ENCODE peak calls at places on chromosomes 12 and 14, in five cellular contexts. One of them, this sample, is unnamed. For H3K4me1, the result is how much of the 10 kb centered on the place peaks cover.

GRCh38 chr12:51329742-51330141 is 5.8 kb upstream of the BIN2 start:
- DNase-seq in tibial artery: no peak
- DNase-seq in PC-3: no peak
- DNase-seq in tibial nerve: no peak
- DNase-seq in HepG2: no peak
- DNase-seq in this sample: no peak

GRCh38 chr14:41899416-41899815 is 292.7 kb downstream of the LRFN5 start:
- DNase-seq in tibial artery: no peak
- DNase-seq in PC-3: peak
- DNase-seq in tibial nerve: no peak
- DNase-seq in HepG2: no peak
- DNase-seq in this sample: no peak

GRCh38 chr12:43029971-43030370 is 440.4 kb upstream of the PRICKLE1 start:
- DNase-seq in tibial artery: no peak
- DNase-seq in PC-3: peak
- DNase-seq in tibial nerve: no peak
- DNase-seq in HepG2: no peak
- DNase-seq in this sample: no peak

GRCh38 chr12:21773263-21773741 is 1.2 kb downstream of the KCNJ8 start:
- DNase-seq in tibial artery: peak
- DNase-seq in PC-3: peak
- DNase-seq in tibial nerve: peak
- DNase-seq in HepG2: no peak
- DNase-seq in this sample: peak

GRCh38 chr12:53518381-53518780 is 11.1 kb upstream of the NPFF start:
- DNase-seq in tibial artery: no peak
- DNase-seq in PC-3: peak
- DNase-seq in tibial nerve: no peak
- DNase-seq in HepG2: no peak
- DNase-seq in this sample: no peak

GRCh38 chr12:109232731-109233130 is 76.4 kb downstream of the FOXN4 start:
- DNase-seq in tibial artery: no peak
- DNase-seq in PC-3: no peak
- DNase-seq in tibial nerve: no peak
- DNase-seq in HepG2: no peak
- DNase-seq in this sample: no peak

GRCh38 chr12:77228376-77228775 is 163.0 kb upstream of the E2F7 start:
- DNase-seq in tibial artery: no peak
- DNase-seq in PC-3: no peak
- DNase-seq in tibial nerve: no peak
- DNase-seq in HepG2: no peak
- DNase-seq in this sample: no peak

GRCh38 chr12:124720687-124721500 is 142.8 kb downstream of the SCARB1 start:
- DNase-seq in tibial artery: no peak
- DNase-seq in PC-3: peak
- DNase-seq in tibial nerve: no peak
- DNase-seq in HepG2: no peak
- DNase-seq in this sample: peak

GRCh38 chr14:100663528-100664052 is 63.1 kb upstream of the DLK1 start:
- DNase-seq in tibial artery: no peak
- DNase-seq in PC-3: no peak
- DNase-seq in tibial nerve: no peak
- DNase-seq in HepG2: no peak
- DNase-seq in this sample: no peak

GRCh38 chr14:32400480-32400879 is 71.4 kb downstream of the AKAP6 start:
- DNase-seq in tibial artery: no peak
- DNase-seq in PC-3: peak
- DNase-seq in tibial nerve: no peak
- DNase-seq in HepG2: no peak
- DNase-seq in this sample: no peak

GRCh38 chr12:27277846-27278260 is 33.8 kb downstream of the STK38L start:
- DNase-seq in tibial artery: peak
- DNase-seq in PC-3: peak
- DNase-seq in tibial nerve: peak
- DNase-seq in HepG2: peak
- DNase-seq in this sample: peak

GRCh38 chr14:20568393-20568792 is 7.5 kb upstream of the RNASE9 start:
- DNase-seq in tibial artery: no peak
- DNase-seq in PC-3: no peak
- DNase-seq in tibial nerve: no peak
- DNase-seq in HepG2: no peak
- DNase-seq in this sample: no peak

GRCh38 chr12:108967869-108968540 is 52.9 kb downstream of the SVOP start:
- DNase-seq in tibial artery: no peak
- DNase-seq in PC-3: peak
- DNase-seq in tibial nerve: no peak
- DNase-seq in HepG2: peak
- DNase-seq in this sample: no peak

GRCh38 chr14:105329411-105330200 is 15.1 kb downstream of the PACS2 start:
- DNase-seq in tibial artery: no peak
- DNase-seq in PC-3: no peak
- DNase-seq in tibial nerve: no peak
- DNase-seq in HepG2: no peak
- DNase-seq in this sample: no peak

GRCh38 chr14:63542231-63542999 is 762 bp downstream of the PPP2R5E start:
- DNase-seq in tibial artery: no peak
- DNase-seq in PC-3: peak
- DNase-seq in tibial nerve: no peak
- DNase-seq in HepG2: no peak
- DNase-seq in this sample: peak

GRCh38 chr12:102885043-102885932 is 31.8 kb downstream of the PAH start:
- DNase-seq in tibial artery: no peak
- DNase-seq in PC-3: no peak
- DNase-seq in tibial nerve: no peak
- DNase-seq in HepG2: peak
- DNase-seq in this sample: no peak

GRCh38 chr14:23068792-23069412 is 11.6 kb upstream of the CDH24 start:
- DNase-seq in tibial artery: peak
- DNase-seq in PC-3: peak
- DNase-seq in tibial nerve: peak
- DNase-seq in HepG2: peak
- DNase-seq in this sample: peak

GRCh38 chr12:52918351-52918750 is 13.5 kb upstream of the KRT8 start:
- DNase-seq in tibial artery: no peak
- DNase-seq in PC-3: no peak
- DNase-seq in tibial nerve: no peak
- DNase-seq in HepG2: no peak
- DNase-seq in this sample: no peak

GRCh38 chr14:89544636-89545301 is 127.7 kb upstream of the FOXN3 start:
- DNase-seq in tibial artery: no peak
- DNase-seq in PC-3: no peak
- DNase-seq in tibial nerve: no peak
- DNase-seq in HepG2: peak
- DNase-seq in this sample: no peak

GRCh38 chr14:83395321-83395720 is 1861.7 kb upstream of the SEL1L start:
- DNase-seq in tibial artery: no peak
- DNase-seq in PC-3: no peak
- DNase-seq in tibial nerve: no peak
- DNase-seq in HepG2: no peak
- DNase-seq in this sample: no peak

GRCh38 chr12:93336344-93336743 is 41.4 kb upstream of the NUDT4 start:
- DNase-seq in tibial artery: no peak
- DNase-seq in PC-3: no peak
- DNase-seq in tibial nerve: no peak
- DNase-seq in HepG2: peak
- DNase-seq in this sample: no peak

GRCh38 chr12:95608252-95609033 is 57.2 kb upstream of the USP44 start:
- DNase-seq in tibial artery: peak
- DNase-seq in PC-3: peak
- DNase-seq in tibial nerve: peak
- DNase-seq in HepG2: peak
- DNase-seq in this sample: peak

GRCh38 chr12:125188912-125189881 is 124.0 kb downstream of the AACS start:
- DNase-seq in tibial artery: no peak
- DNase-seq in PC-3: no peak
- DNase-seq in tibial nerve: no peak
- DNase-seq in HepG2: no peak
- DNase-seq in this sample: no peak

GRCh38 chr12:53061404-53062010 is 11.6 kb downstream of the TNS2 start:
- DNase-seq in tibial artery: peak
- DNase-seq in PC-3: peak
- DNase-seq in tibial nerve: no peak
- DNase-seq in HepG2: peak
- DNase-seq in this sample: no peak

GRCh38 chr14:104732931-104733681 is 9.1 kb downstream of the ADSS1 start:
- DNase-seq in tibial artery: no peak
- DNase-seq in PC-3: peak
- DNase-seq in tibial nerve: no peak
- DNase-seq in HepG2: no peak
- DNase-seq in this sample: no peak

GRCh38 chr12:3797649-3798048 is 44.7 kb upstream of the CRACR2A start:
- DNase-seq in tibial artery: no peak
- DNase-seq in PC-3: peak
- DNase-seq in tibial nerve: no peak
- DNase-seq in HepG2: no peak
- DNase-seq in this sample: no peak

GRCh38 chr12:117829108-117829507 is 139.7 kb downstream of the KSR2 start:
- DNase-seq in tibial artery: no peak
- DNase-seq in PC-3: no peak
- DNase-seq in tibial nerve: no peak
- DNase-seq in HepG2: no peak
- DNase-seq in this sample: no peak

GRCh38 chr14:105690671-105691070 is 164.3 kb downstream of the TMEM121 start:
- DNase-seq in tibial artery: no peak
- DNase-seq in PC-3: no peak
- DNase-seq in tibial nerve: no peak
- DNase-seq in HepG2: no peak
- DNase-seq in this sample: no peak

GRCh38 chr12:119266963-119267362 is 67.6 kb upstream of the CCDC60 start:
- DNase-seq in tibial artery: no peak
- DNase-seq in PC-3: no peak
- DNase-seq in tibial nerve: no peak
- DNase-seq in HepG2: no peak
- DNase-seq in this sample: no peak

GRCh38 chr12:67667276-67668073 is 18.9 kb downstream of the DYRK2 start:
- DNase-seq in tibial artery: peak
- DNase-seq in PC-3: no peak
- DNase-seq in tibial nerve: peak
- DNase-seq in HepG2: no peak
- DNase-seq in this sample: peak

GRCh38 chr12:128811806-128812205 is 12.0 kb downstream of the SLC15A4 start:
- DNase-seq in tibial artery: no peak
- DNase-seq in PC-3: no peak
- DNase-seq in tibial nerve: no peak
- DNase-seq in HepG2: no peak
- DNase-seq in this sample: no peak
- H3K4me1 ChIP-seq in tibial artery: under half
- H3K4me1 ChIP-seq in PC-3: under half
- H3K4me1 ChIP-seq in tibial nerve: under half
- H3K4me1 ChIP-seq in HepG2: under half
- H3K4me1 ChIP-seq in this sample: half or more

DNA sequence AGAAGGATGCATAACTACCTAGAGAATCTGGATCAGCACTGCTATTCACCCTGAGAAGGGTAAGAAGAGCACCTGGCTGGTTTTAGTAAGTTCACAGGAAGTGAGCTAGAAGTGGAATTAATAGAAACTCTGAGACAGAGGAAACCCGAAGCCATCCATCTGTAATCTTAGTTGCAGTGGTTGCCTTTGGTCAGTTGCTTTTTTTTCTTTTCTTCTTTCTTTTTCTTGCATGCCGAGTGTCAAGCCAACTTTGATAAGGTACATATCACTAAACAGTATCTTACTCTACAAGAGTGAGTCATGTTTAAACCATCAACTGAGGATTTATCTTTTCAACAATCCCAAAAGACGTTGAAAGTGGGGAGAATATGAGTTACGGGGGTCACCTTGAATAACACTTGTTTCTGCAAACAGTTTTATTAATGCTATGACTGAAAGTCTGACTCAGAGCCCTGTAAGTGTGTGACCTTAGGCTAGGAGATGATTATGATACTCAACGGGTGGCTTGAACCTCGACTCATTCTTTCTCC is 26.7 kb downstream of the C12orf75 start:
- DNase-seq in tibial artery: no peak
- DNase-seq in PC-3: peak
- DNase-seq in tibial nerve: no peak
- DNase-seq in HepG2: no peak
- DNase-seq in this sample: no peak
- H3K4me1 ChIP-seq in tibial artery: half or more
- H3K4me1 ChIP-seq in PC-3: under half
- H3K4me1 ChIP-seq in tibial nerve: under half
- H3K4me1 ChIP-seq in HepG2: under half
- H3K4me1 ChIP-seq in this sample: under half

GRCh38 chr12:6364037-6364360 is 11.4 kb downstream of the SCNN1A start:
- DNase-seq in tibial artery: no peak
- DNase-seq in PC-3: peak
- DNase-seq in tibial nerve: peak
- DNase-seq in HepG2: no peak
- DNase-seq in this sample: no peak
- H3K4me1 ChIP-seq in tibial artery: under half
- H3K4me1 ChIP-seq in PC-3: half or more
- H3K4me1 ChIP-seq in tibial nerve: under half
- H3K4me1 ChIP-seq in HepG2: half or more
- H3K4me1 ChIP-seq in this sample: under half

GRCh38 chr12:11814362-11814761 is 164.9 kb downstream of the ETV6 start:
- DNase-seq in tibial artery: no peak
- DNase-seq in PC-3: peak
- DNase-seq in tibial nerve: no peak
- DNase-seq in HepG2: peak
- DNase-seq in this sample: no peak
- H3K4me1 ChIP-seq in tibial artery: half or more
- H3K4me1 ChIP-seq in PC-3: under half
- H3K4me1 ChIP-seq in tibial nerve: under half
- H3K4me1 ChIP-seq in HepG2: under half
- H3K4me1 ChIP-seq in this sample: under half

GRCh38 chr14:103563089-103563620 is 395 bp downstream of the COA8 start:
- DNase-seq in tibial artery: peak
- DNase-seq in PC-3: peak
- DNase-seq in tibial nerve: no peak
- DNase-seq in HepG2: peak
- DNase-seq in this sample: no peak

GRCh38 chr14:103569436-103569835 is 6.7 kb downstream of the COA8 start:
- DNase-seq in tibial artery: no peak
- DNase-seq in PC-3: no peak
- DNase-seq in tibial nerve: no peak
- DNase-seq in HepG2: no peak
- DNase-seq in this sample: no peak

GRCh38 chr14:103574104-103574503 is 11.3 kb downstream of the COA8 start:
- DNase-seq in tibial artery: no peak
- DNase-seq in PC-3: no peak
- DNase-seq in tibial nerve: no peak
- DNase-seq in HepG2: no peak
- DNase-seq in this sample: no peak

GRCh38 chr14:103574707-103575285 is 12.0 kb downstream of the COA8 start:
- DNase-seq in tibial artery: no peak
- DNase-seq in PC-3: no peak
- DNase-seq in tibial nerve: no peak
- DNase-seq in HepG2: no peak
- DNase-seq in this sample: no peak

GRCh38 chr14:103568952-103569351 is 6.2 kb downstream of the COA8 start:
- DNase-seq in tibial artery: no peak
- DNase-seq in PC-3: no peak
- DNase-seq in tibial nerve: no peak
- DNase-seq in HepG2: no peak
- DNase-seq in this sample: no peak
- H3K4me1 ChIP-seq in tibial artery: under half
- H3K4me1 ChIP-seq in PC-3: under half
- H3K4me1 ChIP-seq in tibial nerve: under half
- H3K4me1 ChIP-seq in HepG2: under half
- H3K4me1 ChIP-seq in this sample: half or more